ENCODE peak calls at places on chromosomes 16 and 17, in nine cellular contexts. A is choroid plexus epithelial cell, Q is upper lobe of right lung, Z is mucosa of descending colon, B is epithelial cell of esophagus, J is lower leg skin, C is AG10803, F is cardiac fibroblast, O is neural progenitor cell. E is an unnamed sample.

GRCh38 chr17:20085283-20085875 is 76.2 kb downstream of the SPECC1 start:
- DNase-seq in A (no peak), Q (no peak), Z (no peak), B (no peak), J (no peak), C (peak; percentile 77), F (peak; percentile 41), O (peak; percentile 41), E (no peak)

GRCh38 chr17:4573682-4574081 is 10.6 kb upstream of the SMTNL2 start:
- DNase-seq in A (no peak), Q (peak; percentile 73), Z (no peak), B (peak; percentile 44), J (no peak), C (no peak), F (no peak), O (no peak), E (no peak)

GRCh38 chr17:41521574-41522261 is 3.0 kb upstream of the KRT15 start:
- DNase-seq in A (peak; percentile 86), Q (peak; percentile 90), Z (peak; percentile 77), B (peak; percentile 86), J (no peak), C (peak; percentile 73), F (peak; percentile 68), O (no peak), E (no peak)

GRCh38 chr17:19316756-19317358 is 45.7 kb downstream of the B9D1 start:
- DNase-seq in A (peak; percentile 67), Q (no peak), Z (no peak), B (no peak), J (no peak), C (no peak), F (no peak), O (no peak), E (no peak)

GRCh38 chr17:74052993-74053744 is 150.3 kb upstream of the RPL38 start:
- DNase-seq in A (no peak), Q (no peak), Z (no peak), B (no peak), J (no peak), C (no peak), F (no peak), O (no peak), E (no peak)

GRCh38 chr16:50210266-50211038 is 55.9 kb upstream of the ADCY7 start:
- DNase-seq in A (peak; percentile 93), Q (peak; percentile 85), Z (peak; percentile 82), B (peak; percentile 79), J (peak; percentile 91), C (peak; percentile 97), F (peak; percentile 97), O (peak; percentile 87), E (peak; percentile 60)

GRCh38 chr16:81996664-81997529 is 14.4 kb downstream of the SDR42E1 start:
- DNase-seq in A (peak; percentile 70), Q (no peak), Z (no peak), B (peak; percentile 50), J (no peak), C (peak; percentile 76), F (peak; percentile 26), O (peak; percentile 22), E (no peak)

GRCh38 chr17:58415371-58416055 is 1.8 kb downstream of the RNF43 start:
- DNase-seq in A (no peak), Q (no peak), Z (peak; percentile 59), B (no peak), J (no peak), C (no peak), F (no peak), O (peak; percentile 52), E (no peak)

GRCh38 chr17:43530303-43531081 is 15.6 kb downstream of the ETV4 start:
- DNase-seq in A (peak; percentile 90), Q (peak; percentile 75), Z (peak; percentile 46), B (peak; percentile 33), J (peak; percentile 90), C (peak; percentile 72), F (peak; percentile 92), O (peak; percentile 84), E (no peak)

GRCh38 chr17:77462101-77462500 is 321.3 kb downstream of the SEC14L1 start:
- DNase-seq in A (no peak), Q (no peak), Z (no peak), B (no peak), J (no peak), C (no peak), F (no peak), O (no peak), E (peak; percentile 88)

GRCh38 chr17:10234033-10234432 is 35.6 kb upstream of the GAS7 start:
- DNase-seq in A (no peak), Q (no peak), Z (no peak), B (peak; percentile 14), J (no peak), C (no peak), F (no peak), O (no peak), E (no peak)

GRCh38 chr16:5042574-5043171 is 8.9 kb upstream of the NAGPA start:
- DNase-seq in A (peak; percentile 21), Q (peak; percentile 22), Z (no peak), B (peak; percentile 62), J (no peak), C (no peak), F (no peak), O (peak; percentile 49), E (no peak)
- TF ChIP-seq CTCF in A (peak; percentile 12), Q (no peak), Z (no peak), B (no peak), J (no peak), C (no peak), F (no peak), O (peak; percentile 53), E (no peak)

GRCh38 chr17:1829189-1829578 is 518 bp downstream of the SMYD4 start:
- DNase-seq in A (peak; percentile 11), Q (no peak), Z (peak; percentile 58), B (peak; percentile 34), J (no peak), C (no peak), F (peak; percentile 16), O (no peak), E (no peak)

GRCh38 chr17:1829579-1830257 is at the start of the genes RPA1 and SMYD4:
- DNase-seq in A (peak; percentile 86), Q (peak; percentile 95), Z (peak; percentile 88), B (peak; percentile 93), J (peak; percentile 97), C (peak; percentile 82), F (peak; percentile 85), O (peak; percentile 96), E (peak; percentile 52)

GRCh38 chr17:1839516-1839915 is 9.7 kb downstream of the RPA1 start:
- DNase-seq in A (no peak), Q (no peak), Z (no peak), B (no peak), J (no peak), C (no peak), F (no peak), O (no peak), E (no peak)

GRCh38 chr17:1830288-1830687 is 483 bp downstream of the RPA1 start:
- DNase-seq in A (peak; percentile 10), Q (no peak), Z (peak; percentile 10), B (peak; percentile 44), J (no peak), C (no peak), F (peak; percentile 5), O (peak; percentile 48), E (no peak)

DNA sequence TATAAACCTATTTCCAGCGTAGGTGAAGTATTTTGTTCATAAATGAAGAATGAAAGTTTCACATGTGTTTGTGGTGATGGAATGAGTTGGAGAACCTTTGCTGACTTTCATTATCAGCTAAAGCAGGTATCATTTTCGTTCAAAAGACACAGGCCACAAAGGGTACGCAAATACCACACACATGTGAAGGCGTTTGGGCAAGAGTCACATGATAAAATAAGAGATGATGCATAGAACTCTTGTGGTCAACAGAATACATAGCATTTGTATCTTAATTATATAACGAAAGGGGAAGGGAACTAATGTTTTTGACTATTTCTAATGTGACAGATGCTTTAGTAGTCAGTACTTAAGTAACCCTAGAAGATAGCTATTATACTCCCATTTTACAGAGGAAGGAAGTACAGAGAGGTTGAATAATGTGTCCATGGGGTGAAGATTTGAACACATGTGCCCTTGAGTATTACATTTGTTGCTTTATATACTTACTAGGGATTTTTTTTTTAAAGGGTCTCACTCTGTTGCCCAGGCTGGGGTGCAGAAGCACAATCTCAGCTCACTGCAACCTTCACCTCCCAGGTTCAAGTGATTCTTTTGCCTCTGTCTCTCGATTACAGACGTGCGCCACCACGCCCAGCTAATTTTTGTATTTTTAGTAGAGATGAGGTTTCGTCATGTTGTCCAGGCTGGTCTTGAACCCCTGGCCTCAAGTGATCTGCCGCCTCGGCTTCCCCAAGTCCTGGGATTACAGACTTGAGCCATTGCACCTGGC is 4.8 kb downstream of the RPA1 start:
- DNase-seq in A (no peak), Q (no peak), Z (peak; percentile 10), B (no peak), J (no peak), C (no peak), F (no peak), O (no peak), E (peak; percentile 89)
- H3K4me3 ChIP-seq in A (no peak overlapping the region), Q (no peak overlapping the region), Z (no peak overlapping the region), B (no peak overlapping the region), J (no peak overlapping the region), C (no peak overlapping the region), F (no peak overlapping the region), O (no peak overlapping the region), E (no peak overlapping the region)

DNA sequence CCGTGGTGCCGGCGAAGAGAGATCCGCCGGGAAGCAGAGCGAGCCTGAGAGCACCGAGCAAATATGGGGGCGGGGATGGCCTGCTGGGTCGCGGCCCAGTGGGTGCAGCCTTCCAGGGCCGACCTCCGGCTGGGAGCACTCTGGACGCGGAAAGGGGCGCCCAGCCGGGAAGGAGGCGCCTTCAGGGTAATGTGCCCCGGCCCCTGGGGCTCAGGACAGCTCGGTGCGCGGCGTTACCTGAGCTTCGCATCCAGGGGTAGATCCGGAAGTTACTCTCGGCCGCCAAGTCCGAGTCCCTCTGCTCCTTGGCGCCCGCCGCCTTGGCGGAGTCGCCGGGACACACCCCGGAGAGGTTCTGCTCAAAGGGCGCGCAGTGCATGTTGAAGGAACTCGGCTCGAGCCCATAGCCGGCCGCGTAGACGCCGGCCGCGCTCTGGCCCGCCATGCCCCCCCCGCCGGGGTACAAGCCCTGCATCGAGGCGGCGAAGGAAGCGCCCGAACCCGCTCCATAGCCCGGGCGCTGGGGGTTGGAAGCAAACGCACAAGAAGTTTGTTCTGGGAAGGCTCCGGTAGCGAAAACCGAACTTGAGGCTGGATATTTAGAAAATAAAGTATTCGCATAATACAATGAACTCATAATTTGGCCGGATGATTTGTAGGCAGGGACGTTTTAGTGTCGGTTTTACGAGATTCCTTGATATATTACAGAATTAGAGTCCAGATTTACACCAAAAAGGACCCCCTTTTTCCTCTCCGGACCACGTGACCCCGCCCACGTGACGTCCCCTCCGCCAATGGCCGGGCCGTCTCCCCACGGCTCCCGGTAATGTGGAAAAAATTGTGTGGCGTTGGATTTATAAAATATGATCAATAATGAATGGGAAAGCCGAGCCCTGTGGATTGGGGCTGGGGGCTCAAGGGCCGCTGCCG is at the start of gene HOXB7:
- DNase-seq in A (no peak), Q (peak; percentile 80), Z (peak; percentile 90), B (no peak), J (peak; percentile 96), C (peak; percentile 64), F (no peak), O (no peak), E (no peak)
- TF ChIP-seq CTCF in A (no peak), Q (no peak), Z (no peak), B (no peak), J (no peak), C (no peak), F (no peak), O (no peak), E (no peak)

GRCh38 chr16:28063611-28064061 is at the start of gene GSG1L:
- DNase-seq in A (no peak), Q (no peak), Z (no peak), B (no peak), J (no peak), C (no peak), F (no peak), O (peak; percentile 67), E (no peak)
- H3K4me3 ChIP-seq in A (no peak within 1 kb of the TSS), Q (peak within 1 kb of the TSS; percentile 14), Z (no peak within 1 kb of the TSS), B (no peak within 1 kb of the TSS), J (no peak within 1 kb of the TSS), C (no peak within 1 kb of the TSS), F (no peak within 1 kb of the TSS), O (peak within 1 kb of the TSS; percentile 52), E (no peak within 1 kb of the TSS)

E was measured in GM12864.